ENCODE peak calls at places on chromosome 21, in four cellular contexts. L is A549, C is HepG2, T is GM12878. D is an unnamed sample.

GRCh38 chr21:14991957-14992356 is 72.8 kb downstream of the NRIP1 start:
- DNase-seq in L (no peak), C (no peak), T (no peak), D (peak)

GRCh38 chr21:46603228-46603627 is 1.7 kb downstream of the S100B start:
- DNase-seq in L (no peak), C (no peak), T (no peak), D (peak)

GRCh38 chr21:27526451-27526850 is 559.6 kb upstream of the ADAMTS5 start:
- DNase-seq in L (no peak), C (no peak), T (no peak), D (no peak)

GRCh38 chr21:45053561-45053960 is 20.8 kb upstream of the ADARB1 start:
- DNase-seq in L (no peak), C (no peak), T (no peak), D (no peak)

GRCh38 chr21:27250386-27250785 is 283.5 kb upstream of the ADAMTS5 start:
- DNase-seq in L (no peak), C (no peak), T (no peak), D (no peak)

GRCh38 chr21:17466166-17466565 is 46.7 kb upstream of the CXADR start:
- DNase-seq in L (peak), C (peak), T (no peak), D (no peak)

GRCh38 chr21:17921579-17922530 is 102.7 kb upstream of the C21orf91 start:
- DNase-seq in L (no peak), C (no peak), T (no peak), D (no peak)

GRCh38 chr21:46158666-46159300 is 3.4 kb upstream of the FTCD start:
- DNase-seq in L (no peak), C (no peak), T (no peak), D (no peak)

GRCh38 chr21:43937898-43938309 is 72.9 kb downstream of the AGPAT3 start:
- DNase-seq in L (no peak), C (no peak), T (peak), D (no peak)

GRCh38 chr21:23853796-23854379 is 1753.4 kb downstream of the MRPL39 start:
- DNase-seq in L (peak), C (no peak), T (no peak), D (peak)

GRCh38 chr21:39397651-39398385 is 47.8 kb downstream of the LCA5L start:
- DNase-seq in L (no peak), C (no peak), T (no peak), D (no peak)

GRCh38 chr21:46416551-46416950 is 42.1 kb upstream of the DIP2A start:
- DNase-seq in L (no peak), C (no peak), T (no peak), D (no peak)

GRCh38 chr21:23542097-23542496 is 2065.2 kb downstream of the MRPL39 start:
- DNase-seq in L (no peak), C (no peak), T (no peak), D (no peak)

GRCh38 chr21:46634427-46634826 is 1.0 kb upstream of the PRMT2 start:
- DNase-seq in L (no peak), C (peak), T (no peak), D (no peak)

GRCh38 chr21:29258626-29259335 is 39.9 kb upstream of the BACH1 start:
- DNase-seq in L (peak), C (peak), T (no peak), D (no peak)

GRCh38 chr21:45449658-45450502 is 44.9 kb downstream of the COL18A1 start:
- DNase-seq in L (no peak), C (no peak), T (no peak), D (no peak)

GRCh38 chr21:45640888-45641479 is 2.5 kb upstream of the PCBP3 start:
- DNase-seq in L (peak), C (no peak), T (peak), D (no peak)

GRCh38 chr21:26469789-26470188 is 103.3 kb downstream of the CYYR1 start:
- DNase-seq in L (no peak), C (no peak), T (no peak), D (no peak)

GRCh38 chr21:40067751-40068150 is 200.5 kb downstream of the PCP4 start:
- DNase-seq in L (no peak), C (no peak), T (no peak), D (no peak)

GRCh38 chr21:45244799-45245340 is 42.8 kb downstream of the POFUT2 start:
- DNase-seq in L (no peak), C (no peak), T (no peak), D (no peak)

GRCh38 chr21:46620846-46621245 is 14.6 kb upstream of the PRMT2 start:
- DNase-seq in L (no peak), C (no peak), T (no peak), D (no peak)

GRCh38 chr21:27369962-27370578 is 403.2 kb upstream of the ADAMTS5 start:
- DNase-seq in L (no peak), C (no peak), T (no peak), D (no peak)

GRCh38 chr21:14056771-14057191 is 154.0 kb downstream of the LIPI start:
- DNase-seq in L (no peak), C (no peak), T (no peak), D (no peak)

GRCh38 chr21:21722736-21723135 is 724.5 kb downstream of the NCAM2 start:
- DNase-seq in L (no peak), C (no peak), T (no peak), D (no peak)

GRCh38 chr21:29155118-29155932 is 24.9 kb downstream of the MAP3K7CL start:
- DNase-seq in L (no peak), C (no peak), T (no peak), D (no peak)

GRCh38 chr21:37507716-37508115 is 141.1 kb downstream of the DYRK1A start:
- DNase-seq in L (no peak), C (no peak), T (no peak), D (no peak)

GRCh38 chr21:16264314-16264713 is 534.5 kb downstream of the USP25 start:
- DNase-seq in L (no peak), C (no peak), T (no peak), D (no peak)
- H3K4me3 ChIP-seq in L (no peak), C (no peak), T (no peak), D (no peak)

GRCh38 chr21:35226960-35227741 is 178.0 kb upstream of the RUNX1 start:
- DNase-seq in L (no peak), C (no peak), T (peak), D (no peak)
- TF ChIP-seq POLR2AphosphoS2 in L (no peak), C (no peak), T (no peak), D (no peak)

GRCh38 chr21:34235514-34235913 is 128.3 kb upstream of the KCNE2 start:
- DNase-seq in L (no peak), C (no peak), T (no peak), D (no peak)
- H3K4me3 ChIP-seq in L (no peak), C (no peak), T (no peak), D (no peak)

DNA sequence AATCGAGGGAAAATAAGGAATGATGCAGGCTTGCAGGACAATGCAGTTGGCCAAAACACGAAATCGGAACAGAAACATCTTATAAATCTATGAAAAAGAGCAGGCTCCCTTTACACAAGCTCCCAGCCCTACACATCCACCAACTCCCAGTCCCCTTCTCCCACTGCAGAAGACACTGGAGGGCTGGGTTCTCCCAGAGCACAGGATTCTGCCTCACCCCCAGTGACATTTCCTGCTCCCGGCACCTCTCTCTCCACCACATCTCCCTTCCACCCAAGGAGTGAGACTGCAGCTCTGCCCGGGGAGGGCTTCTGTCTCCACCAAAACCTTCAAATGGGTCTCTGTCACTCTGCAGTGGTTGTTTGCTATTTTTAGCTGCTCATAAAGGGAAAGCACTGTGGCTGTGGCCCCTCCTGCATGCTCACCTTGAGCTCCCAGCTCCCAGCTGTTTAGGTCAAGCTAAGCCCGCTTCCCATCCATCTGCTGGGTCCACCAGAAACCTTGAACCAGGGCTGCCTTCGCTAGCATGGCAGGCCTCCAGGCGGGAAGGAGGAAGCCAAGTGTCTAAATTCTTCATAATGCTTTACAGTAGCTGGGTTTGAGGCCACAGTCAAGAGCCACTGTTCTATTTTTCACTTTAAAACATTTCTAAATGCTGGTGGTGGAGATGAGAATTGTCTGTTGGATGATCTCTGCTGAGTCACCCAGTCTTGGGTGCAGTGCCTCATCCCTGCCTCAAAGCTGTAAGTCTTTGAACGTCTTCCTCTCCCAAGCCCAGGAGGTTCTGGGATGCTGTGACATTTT is 3.3 kb upstream of the C2CD2 start:
- DNase-seq in L (peak), C (no peak), T (no peak), D (peak)
- TF ChIP-seq POLR2AphosphoS2 in L (no peak), C (no peak), T (no peak), D (no peak)

GRCh38 chr21:34668803-34669148 is at the start of gene CLIC6:
- DNase-seq in L (no peak), C (no peak), T (no peak), D (no peak)
- H3K4me3 ChIP-seq in L (peak), C (no peak), T (peak), D (no peak)

GRCh38 chr21:32334980-32335471 is 36.4 kb downstream of the MRAP start:
- DNase-seq in L (no peak), C (no peak), T (no peak), D (no peak)
- TF ChIP-seq POLR2AphosphoS2 in L (no peak), C (no peak), T (no peak), D (no peak)

GRCh38 chr21:42317341-42317741 is 2.1 kb upstream of the TFF3 start:
- DNase-seq in L (no peak), C (no peak), T (no peak), D (no peak)
- H3K4me3 ChIP-seq in L (no peak), C (no peak), T (no peak), D (no peak)